ENCODE peak calls at places on chromosomes 1 and 21, in nine cellular contexts. One of them, this sample, is unnamed.
A peak's percentile ranks its signal among the peaks of the same experiment; 100 is the strongest.

GRCh38 chr1:43405219-43405875 is 15.6 kb downstream of the SZT2 start:
- DNase-seq in AG04450: no peak
- DNase-seq in epithelial cell of esophagus: no peak
- DNase-seq in OCI-LY7: no peak
- DNase-seq in tibial nerve: no peak
- DNase-seq in heart right ventricle: no peak
- DNase-seq in AG09319: peak; percentile 27
- DNase-seq in progenitor cell of endocrine pancreas: no peak
- DNase-seq in CD4-positive, alpha-beta T cell: no peak
- DNase-seq in this sample: no peak

GRCh38 chr1:4175566-4176405 is 275.7 kb upstream of the C1orf174 start:
- DNase-seq in AG04450: no peak
- DNase-seq in epithelial cell of esophagus: no peak
- DNase-seq in OCI-LY7: no peak
- DNase-seq in tibial nerve: no peak
- DNase-seq in heart right ventricle: no peak
- DNase-seq in AG09319: no peak
- DNase-seq in progenitor cell of endocrine pancreas: no peak
- DNase-seq in CD4-positive, alpha-beta T cell: no peak
- DNase-seq in this sample: no peak

GRCh38 chr21:45870851-45871615 is 110.5 kb upstream of the COL6A1 start:
- DNase-seq in AG04450: no peak
- DNase-seq in epithelial cell of esophagus: no peak
- DNase-seq in OCI-LY7: no peak
- DNase-seq in tibial nerve: no peak
- DNase-seq in heart right ventricle: no peak
- DNase-seq in AG09319: no peak
- DNase-seq in progenitor cell of endocrine pancreas: no peak
- DNase-seq in CD4-positive, alpha-beta T cell: no peak
- DNase-seq in this sample: no peak

GRCh38 chr1:174217787-174218574 is 58.7 kb downstream of the RABGAP1L start:
- DNase-seq in AG04450: no peak
- DNase-seq in epithelial cell of esophagus: peak; percentile 50
- DNase-seq in OCI-LY7: peak; percentile 63
- DNase-seq in tibial nerve: no peak
- DNase-seq in heart right ventricle: no peak
- DNase-seq in AG09319: no peak
- DNase-seq in progenitor cell of endocrine pancreas: no peak
- DNase-seq in CD4-positive, alpha-beta T cell: no peak
- DNase-seq in this sample: peak; percentile 61

GRCh38 chr1:41282679-41283317 is 40.7 kb upstream of the SCMH1 start:
- DNase-seq in AG04450: no peak
- DNase-seq in epithelial cell of esophagus: peak; percentile 34
- DNase-seq in OCI-LY7: peak; percentile 19
- DNase-seq in tibial nerve: peak; percentile 11
- DNase-seq in heart right ventricle: peak; percentile 27
- DNase-seq in AG09319: no peak
- DNase-seq in progenitor cell of endocrine pancreas: peak; percentile 39
- DNase-seq in CD4-positive, alpha-beta T cell: peak; percentile 6
- DNase-seq in this sample: peak; percentile 31

GRCh38 chr1:177423083-177423482 is 252.3 kb downstream of the BRINP2 start:
- DNase-seq in AG04450: no peak
- DNase-seq in epithelial cell of esophagus: no peak
- DNase-seq in OCI-LY7: no peak
- DNase-seq in tibial nerve: no peak
- DNase-seq in heart right ventricle: no peak
- DNase-seq in AG09319: no peak
- DNase-seq in progenitor cell of endocrine pancreas: no peak
- DNase-seq in CD4-positive, alpha-beta T cell: no peak
- DNase-seq in this sample: no peak

GRCh38 chr1:156356875-156357534 is 12.0 kb upstream of the RHBG start:
- DNase-seq in AG04450: no peak
- DNase-seq in epithelial cell of esophagus: peak; percentile 74
- DNase-seq in OCI-LY7: peak; percentile 69
- DNase-seq in tibial nerve: no peak
- DNase-seq in heart right ventricle: no peak
- DNase-seq in AG09319: no peak
- DNase-seq in progenitor cell of endocrine pancreas: peak; percentile 76
- DNase-seq in CD4-positive, alpha-beta T cell: peak; percentile 54
- DNase-seq in this sample: peak; percentile 85

GRCh38 chr1:184626076-184627011 is 128.3 kb downstream of the EDEM3 start:
- DNase-seq in AG04450: no peak
- DNase-seq in epithelial cell of esophagus: no peak
- DNase-seq in OCI-LY7: no peak
- DNase-seq in tibial nerve: no peak
- DNase-seq in heart right ventricle: peak; percentile 35
- DNase-seq in AG09319: no peak
- DNase-seq in progenitor cell of endocrine pancreas: no peak
- DNase-seq in CD4-positive, alpha-beta T cell: no peak
- DNase-seq in this sample: peak; percentile 57

GRCh38 chr1:204858381-204858821 is 12.3 kb upstream of the NFASC start:
- DNase-seq in AG04450: no peak
- DNase-seq in epithelial cell of esophagus: no peak
- DNase-seq in OCI-LY7: no peak
- DNase-seq in tibial nerve: no peak
- DNase-seq in heart right ventricle: no peak
- DNase-seq in AG09319: no peak
- DNase-seq in progenitor cell of endocrine pancreas: no peak
- DNase-seq in CD4-positive, alpha-beta T cell: no peak
- DNase-seq in this sample: peak; percentile 21

GRCh38 chr21:45977396-45977795 is 4.2 kb upstream of the COL6A1 start:
- DNase-seq in AG04450: no peak
- DNase-seq in epithelial cell of esophagus: no peak
- DNase-seq in OCI-LY7: no peak
- DNase-seq in tibial nerve: no peak
- DNase-seq in heart right ventricle: peak; percentile 53
- DNase-seq in AG09319: no peak
- DNase-seq in progenitor cell of endocrine pancreas: no peak
- DNase-seq in CD4-positive, alpha-beta T cell: no peak
- DNase-seq in this sample: no peak

GRCh38 chr1:237012789-237013383 is 8.6 kb upstream of the MT1HL1 start:
- DNase-seq in AG04450: no peak
- DNase-seq in epithelial cell of esophagus: peak; percentile 25
- DNase-seq in OCI-LY7: no peak
- DNase-seq in tibial nerve: no peak
- DNase-seq in heart right ventricle: peak; percentile 71
- DNase-seq in AG09319: no peak
- DNase-seq in progenitor cell of endocrine pancreas: no peak
- DNase-seq in CD4-positive, alpha-beta T cell: no peak
- DNase-seq in this sample: peak; percentile 99

GRCh38 chr1:14142397-14143095 is 442.6 kb downstream of the PRDM2 start:
- DNase-seq in AG04450: no peak
- DNase-seq in epithelial cell of esophagus: no peak
- DNase-seq in OCI-LY7: no peak
- DNase-seq in tibial nerve: no peak
- DNase-seq in heart right ventricle: no peak
- DNase-seq in AG09319: no peak
- DNase-seq in progenitor cell of endocrine pancreas: no peak
- DNase-seq in CD4-positive, alpha-beta T cell: no peak
- DNase-seq in this sample: peak; percentile 66

GRCh38 chr1:94528271-94528670 is 13.3 kb downstream of the F3 start:
- DNase-seq in AG04450: no peak
- DNase-seq in epithelial cell of esophagus: peak; percentile 82
- DNase-seq in OCI-LY7: no peak
- DNase-seq in tibial nerve: no peak
- DNase-seq in heart right ventricle: no peak
- DNase-seq in AG09319: no peak
- DNase-seq in progenitor cell of endocrine pancreas: no peak
- DNase-seq in CD4-positive, alpha-beta T cell: no peak
- DNase-seq in this sample: no peak

GRCh38 chr21:46322351-46323226 is 1.1 kb downstream of the C21orf58 start:
- DNase-seq in AG04450: no peak
- DNase-seq in epithelial cell of esophagus: peak; percentile 48
- DNase-seq in OCI-LY7: peak; percentile 46
- DNase-seq in tibial nerve: no peak
- DNase-seq in heart right ventricle: no peak
- DNase-seq in AG09319: no peak
- DNase-seq in progenitor cell of endocrine pancreas: no peak
- DNase-seq in CD4-positive, alpha-beta T cell: no peak
- DNase-seq in this sample: peak; percentile 21

DNA sequence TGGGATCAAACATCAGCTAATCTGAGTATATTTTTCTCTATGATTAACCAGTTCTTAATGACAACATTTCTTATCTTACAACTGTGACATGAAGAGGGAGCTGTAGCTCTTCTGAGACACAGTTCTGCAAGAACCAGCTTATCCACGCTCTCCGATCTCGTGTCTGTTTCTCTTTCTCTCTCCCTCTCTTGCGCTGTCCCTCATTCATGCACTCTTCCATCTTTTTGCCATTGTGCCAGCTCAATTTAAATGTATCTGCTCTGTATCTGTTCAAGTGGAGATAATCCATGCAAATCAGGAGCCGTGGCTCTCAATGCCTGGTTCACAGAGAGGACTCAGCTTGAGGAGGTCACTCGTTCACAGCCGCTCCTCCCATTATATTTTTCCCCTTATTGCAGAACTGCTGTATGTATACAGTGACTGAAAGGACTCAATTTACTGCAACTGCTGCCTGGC is 494.7 kb upstream of the ADGRL2 start:
- DNase-seq in AG04450: peak; percentile 21
- DNase-seq in epithelial cell of esophagus: peak; percentile 67
- DNase-seq in OCI-LY7: no peak
- DNase-seq in tibial nerve: peak; percentile 5
- DNase-seq in heart right ventricle: peak; percentile 24
- DNase-seq in AG09319: peak; percentile 34
- DNase-seq in progenitor cell of endocrine pancreas: no peak
- DNase-seq in CD4-positive, alpha-beta T cell: no peak
- DNase-seq in this sample: peak; percentile 28
- TF ChIP-seq CTCF in AG04450: peak; percentile 45
- TF ChIP-seq CTCF in epithelial cell of esophagus: peak; percentile 57
- TF ChIP-seq CTCF in OCI-LY7: peak; percentile 18
- TF ChIP-seq CTCF in tibial nerve: peak; percentile 36
- TF ChIP-seq CTCF in heart right ventricle: no peak
- TF ChIP-seq CTCF in AG09319: peak; percentile 55
- TF ChIP-seq CTCF in progenitor cell of endocrine pancreas: peak; percentile 18
- TF ChIP-seq CTCF in CD4-positive, alpha-beta T cell: no peak
- TF ChIP-seq CTCF in this sample: no peak

DNA sequence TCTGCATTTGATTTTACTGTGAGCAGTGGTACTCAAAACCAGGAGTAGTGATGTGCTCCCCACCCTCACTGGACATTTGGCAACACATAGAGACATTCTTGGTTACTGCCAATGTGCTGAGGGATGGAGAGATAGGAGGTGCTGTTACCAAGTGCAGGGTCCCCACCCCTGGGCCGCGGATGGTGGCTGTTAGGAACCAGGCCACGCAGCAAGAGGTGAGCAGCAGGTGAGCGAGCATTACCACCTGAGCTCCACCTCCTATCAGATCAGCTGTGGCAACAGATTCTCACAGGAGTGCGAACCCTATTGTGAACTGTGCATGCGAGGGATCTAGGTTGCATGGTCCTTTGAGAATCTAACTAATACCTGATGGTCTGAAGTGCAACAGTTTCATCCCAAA is 95.7 kb downstream of the AKT3 start:
- DNase-seq in AG04450: no peak
- DNase-seq in epithelial cell of esophagus: no peak
- DNase-seq in OCI-LY7: no peak
- DNase-seq in tibial nerve: no peak
- DNase-seq in heart right ventricle: no peak
- DNase-seq in AG09319: no peak
- DNase-seq in progenitor cell of endocrine pancreas: no peak
- DNase-seq in CD4-positive, alpha-beta T cell: no peak
- DNase-seq in this sample: no peak
- TF ChIP-seq CTCF in AG04450: no peak
- TF ChIP-seq CTCF in epithelial cell of esophagus: no peak
- TF ChIP-seq CTCF in OCI-LY7: no peak
- TF ChIP-seq CTCF in tibial nerve: no peak
- TF ChIP-seq CTCF in heart right ventricle: no peak
- TF ChIP-seq CTCF in AG09319: no peak
- TF ChIP-seq CTCF in progenitor cell of endocrine pancreas: no peak
- TF ChIP-seq CTCF in CD4-positive, alpha-beta T cell: no peak
- TF ChIP-seq CTCF in this sample: no peak

GRCh38 chr1:53476579-53476978 is 17.4 kb downstream of the DMRTB1 start:
- DNase-seq in AG04450: no peak
- DNase-seq in epithelial cell of esophagus: no peak
- DNase-seq in OCI-LY7: no peak
- DNase-seq in tibial nerve: no peak
- DNase-seq in heart right ventricle: no peak
- DNase-seq in AG09319: no peak
- DNase-seq in progenitor cell of endocrine pancreas: no peak
- DNase-seq in CD4-positive, alpha-beta T cell: no peak
- DNase-seq in this sample: no peak

GRCh38 chr1:53471000-53471399 is 11.8 kb downstream of the DMRTB1 start:
- DNase-seq in AG04450: no peak
- DNase-seq in epithelial cell of esophagus: no peak
- DNase-seq in OCI-LY7: no peak
- DNase-seq in tibial nerve: no peak
- DNase-seq in heart right ventricle: no peak
- DNase-seq in AG09319: no peak
- DNase-seq in progenitor cell of endocrine pancreas: no peak
- DNase-seq in CD4-positive, alpha-beta T cell: no peak
- DNase-seq in this sample: no peak

GRCh38 chr1:53475661-53476060 is 16.5 kb downstream of the DMRTB1 start:
- DNase-seq in AG04450: no peak
- DNase-seq in epithelial cell of esophagus: no peak
- DNase-seq in OCI-LY7: no peak
- DNase-seq in tibial nerve: no peak
- DNase-seq in heart right ventricle: no peak
- DNase-seq in AG09319: no peak
- DNase-seq in progenitor cell of endocrine pancreas: no peak
- DNase-seq in CD4-positive, alpha-beta T cell: no peak
- DNase-seq in this sample: no peak

GRCh38 chr1:53470584-53470983 is 11.4 kb downstream of the DMRTB1 start:
- DNase-seq in AG04450: no peak
- DNase-seq in epithelial cell of esophagus: no peak
- DNase-seq in OCI-LY7: no peak
- DNase-seq in tibial nerve: no peak
- DNase-seq in heart right ventricle: no peak
- DNase-seq in AG09319: no peak
- DNase-seq in progenitor cell of endocrine pancreas: no peak
- DNase-seq in CD4-positive, alpha-beta T cell: no peak
- DNase-seq in this sample: no peak

DNA sequence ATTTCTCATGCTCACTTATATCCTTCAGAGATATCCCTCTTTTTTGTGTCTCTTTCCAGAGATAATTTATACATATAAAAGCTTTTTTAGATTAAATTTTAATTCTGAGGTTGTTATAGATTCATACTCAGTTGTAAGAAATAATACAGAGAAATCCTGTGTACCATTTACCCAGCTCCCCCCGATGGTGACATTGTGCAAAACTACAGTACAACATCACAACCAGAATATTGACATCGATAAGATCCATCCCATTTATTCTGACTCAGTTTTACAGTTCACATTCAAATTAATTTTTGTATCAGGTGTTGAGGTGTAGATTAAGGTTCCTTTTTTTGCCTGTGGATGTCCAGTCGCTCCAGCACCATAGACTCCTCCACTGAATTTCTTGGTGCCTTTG is 14.3 kb downstream of the DMRTB1 start:
- DNase-seq in AG04450: no peak
- DNase-seq in epithelial cell of esophagus: peak; percentile 10
- DNase-seq in OCI-LY7: no peak
- DNase-seq in tibial nerve: no peak
- DNase-seq in heart right ventricle: no peak
- DNase-seq in AG09319: no peak
- DNase-seq in progenitor cell of endocrine pancreas: no peak
- DNase-seq in CD4-positive, alpha-beta T cell: no peak
- DNase-seq in this sample: no peak
- TF ChIP-seq CTCF in AG04450: peak; percentile 48
- TF ChIP-seq CTCF in epithelial cell of esophagus: peak; percentile 30
- TF ChIP-seq CTCF in OCI-LY7: peak; percentile 55
- TF ChIP-seq CTCF in tibial nerve: no peak
- TF ChIP-seq CTCF in heart right ventricle: no peak
- TF ChIP-seq CTCF in AG09319: peak; percentile 40
- TF ChIP-seq CTCF in progenitor cell of endocrine pancreas: peak; percentile 19
- TF ChIP-seq CTCF in CD4-positive, alpha-beta T cell: peak; percentile 31
- TF ChIP-seq CTCF in this sample: peak; percentile 11

GRCh38 chr1:26045712-26046312 is at the start of gene SLC30A2:
- DNase-seq in AG04450: no peak
- DNase-seq in epithelial cell of esophagus: no peak
- DNase-seq in OCI-LY7: no peak
- DNase-seq in tibial nerve: no peak
- DNase-seq in heart right ventricle: no peak
- DNase-seq in AG09319: no peak
- DNase-seq in progenitor cell of endocrine pancreas: no peak
- DNase-seq in CD4-positive, alpha-beta T cell: no peak
- DNase-seq in this sample: no peak
- TF ChIP-seq CTCF in AG04450: no peak
- TF ChIP-seq CTCF in epithelial cell of esophagus: no peak
- TF ChIP-seq CTCF in OCI-LY7: no peak
- TF ChIP-seq CTCF in tibial nerve: no peak
- TF ChIP-seq CTCF in heart right ventricle: no peak
- TF ChIP-seq CTCF in AG09319: no peak
- TF ChIP-seq CTCF in progenitor cell of endocrine pancreas: no peak
- TF ChIP-seq CTCF in CD4-positive, alpha-beta T cell: no peak
- TF ChIP-seq CTCF in this sample: no peak